ENCODE peak calls at places on chromosomes 12 and 14, in nine cellular contexts. D, R, G, U, Z, V, K, M and O are unnamed samples.

GRCh38 chr12:40054554-40055226 is 51.2 kb downstream of the SLC2A13 start:
- DNase-seq in D (peak; percentile 75), R (peak; percentile 32), G (no peak), U (peak; percentile 85), Z (no peak), V (peak; percentile 82), K (no peak), M (no peak), O (no peak)

GRCh38 chr14:91418387-91419043 is 895 bp upstream of the CCDC88C start:
- DNase-seq in D (peak; percentile 40), R (peak; percentile 75), G (peak; percentile 93), U (peak; percentile 44), Z (peak; percentile 3), V (peak; percentile 23), K (no peak), M (peak; percentile 85), O (peak; percentile 81)

GRCh38 chr12:89073027-89073398 is 279.3 kb downstream of the DUSP6 start:
- DNase-seq in D (peak; percentile 74), R (no peak), G (no peak), U (peak; percentile 91), Z (no peak), V (peak; percentile 65), K (peak; percentile 88), M (no peak), O (no peak)

GRCh38 chr14:65832431-65833253 is 420.1 kb downstream of the FUT8 start:
- DNase-seq in D (peak; percentile 10), R (no peak), G (peak; percentile 45), U (peak; percentile 19), Z (no peak), V (peak; percentile 32), K (no peak), M (no peak), O (no peak)

GRCh38 chr14:91521058-91521721 is 11.1 kb upstream of the PPP4R3A start:
- DNase-seq in D (no peak), R (no peak), G (peak; percentile 48), U (no peak), Z (no peak), V (no peak), K (no peak), M (no peak), O (no peak)

GRCh38 chr12:47561746-47562145 is 144.1 kb downstream of the RPAP3 start:
- DNase-seq in D (no peak), R (no peak), G (no peak), U (peak; percentile 13), Z (no peak), V (peak; percentile 60), K (no peak), M (no peak), O (no peak)

GRCh38 chr12:101670007-101670671 is 27.3 kb upstream of the CHPT1 start:
- DNase-seq in D (peak; percentile 15), R (no peak), G (peak; percentile 76), U (peak; percentile 66), Z (peak; percentile 20), V (peak; percentile 60), K (no peak), M (peak; percentile 46), O (peak; percentile 53)

GRCh38 chr14:92670177-92670576 is 78.2 kb downstream of the LGMN start:
- DNase-seq in D (peak; percentile 63), R (no peak), G (peak; percentile 74), U (peak; percentile 96), Z (peak; percentile 97), V (peak; percentile 97), K (no peak), M (peak; percentile 63), O (peak; percentile 73)

GRCh38 chr14:68994056-68994455 is 15.0 kb upstream of the ACTN1 start:
- DNase-seq in D (no peak), R (no peak), G (no peak), U (no peak), Z (no peak), V (no peak), K (no peak), M (no peak), O (no peak)

GRCh38 chr12:124385219-124385969 is 90.5 kb downstream of the RFLNA start:
- DNase-seq in D (peak; percentile 90), R (no peak), G (no peak), U (peak; percentile 83), Z (no peak), V (peak; percentile 78), K (no peak), M (no peak), O (no peak)

GRCh38 chr12:25130741-25131188 is 64.2 kb downstream of the DNAI7 start:
- DNase-seq in D (peak; percentile 65), R (no peak), G (peak; percentile 89), U (peak; percentile 62), Z (no peak), V (peak; percentile 57), K (no peak), M (peak; percentile 53), O (peak; percentile 42)

GRCh38 chr12:120835657-120836056 is 68.5 kb downstream of the SPPL3 start:
- DNase-seq in D (no peak), R (no peak), G (peak; percentile 62), U (no peak), Z (no peak), V (peak; percentile 22), K (no peak), M (no peak), O (peak; percentile 85)

GRCh38 chr14:100348253-100348729 is 25.2 kb downstream of the SLC25A47 start:
- DNase-seq in D (no peak), R (no peak), G (no peak), U (no peak), Z (no peak), V (no peak), K (no peak), M (no peak), O (no peak)

GRCh38 chr12:89211456-89211855 is 140.8 kb downstream of the DUSP6 start:
- DNase-seq in D (no peak), R (no peak), G (no peak), U (peak; percentile 19), Z (no peak), V (peak; percentile 47), K (no peak), M (no peak), O (no peak)

DNA sequence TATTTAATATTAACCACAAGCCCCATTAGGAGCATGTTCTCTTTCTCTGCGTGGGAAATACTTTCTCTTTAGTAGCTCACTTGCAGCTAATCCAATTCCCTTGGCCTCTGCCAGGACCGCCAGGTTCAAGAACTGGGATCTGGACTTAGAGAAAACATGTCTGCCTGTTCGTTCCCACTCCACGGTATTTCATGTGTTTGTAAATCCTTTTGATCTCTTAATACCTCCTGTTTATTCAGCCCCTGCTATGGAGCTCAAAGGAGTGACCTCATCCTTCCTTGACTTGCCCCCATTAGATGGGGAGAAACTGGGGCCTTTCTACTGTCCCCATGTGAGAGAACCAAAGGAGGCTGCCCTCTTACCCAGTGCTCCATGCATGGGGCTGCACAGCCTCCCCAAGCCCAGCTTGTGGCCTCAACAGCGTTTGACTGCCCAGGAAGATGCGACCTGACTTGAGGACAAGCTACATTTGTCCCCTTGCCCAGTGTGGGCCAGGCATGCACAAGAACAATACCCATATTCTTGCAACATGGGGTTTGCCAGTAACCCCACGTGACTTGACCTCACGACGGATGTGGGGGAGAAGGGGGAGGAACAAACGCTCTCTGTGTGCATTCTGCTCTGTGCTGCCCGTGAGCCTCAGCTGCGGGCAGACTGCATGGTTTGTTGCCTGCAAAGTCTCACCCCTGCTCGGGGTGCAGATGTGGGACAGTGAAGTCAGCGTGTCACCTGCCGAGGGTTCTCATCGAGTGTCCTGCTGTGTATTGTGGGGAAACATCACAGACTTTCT is 30.3 kb downstream of the CD9 start:
- DNase-seq in D (peak; percentile 68), R (peak; percentile 78), G (peak; percentile 63), U (no peak), Z (no peak), V (peak; percentile 78), K (no peak), M (peak; percentile 82), O (peak; percentile 97)
- H3K4me3 ChIP-seq in D (no peak overlapping the region), R (peak overlapping the region; percentile 1), G (no peak overlapping the region), U (no peak overlapping the region), Z (no peak overlapping the region), V (peak overlapping the region; percentile 21), K (no peak overlapping the region), M (no peak overlapping the region), O (peak overlapping the region; percentile 26)

GRCh38 chr12:480831-481230 is 21.1 kb downstream of the B4GALNT3 start:
- DNase-seq in D (peak; percentile 86), R (no peak), G (no peak), U (peak; percentile 31), Z (no peak), V (no peak), K (no peak), M (no peak), O (no peak)

GRCh38 chr12:482061-482460 is 22.3 kb downstream of the B4GALNT3 start:
- DNase-seq in D (no peak), R (no peak), G (no peak), U (no peak), Z (no peak), V (no peak), K (no peak), M (no peak), O (peak; percentile 29)

GRCh38 chr12:481422-481821 is 21.7 kb downstream of the B4GALNT3 start:
- DNase-seq in D (peak; percentile 75), R (no peak), G (no peak), U (peak; percentile 11), Z (no peak), V (peak; percentile 50), K (no peak), M (no peak), O (no peak)

GRCh38 chr12:475286-475685 is 15.5 kb downstream of the B4GALNT3 start:
- DNase-seq in D (no peak), R (no peak), G (no peak), U (no peak), Z (no peak), V (no peak), K (no peak), M (no peak), O (no peak)

DNA sequence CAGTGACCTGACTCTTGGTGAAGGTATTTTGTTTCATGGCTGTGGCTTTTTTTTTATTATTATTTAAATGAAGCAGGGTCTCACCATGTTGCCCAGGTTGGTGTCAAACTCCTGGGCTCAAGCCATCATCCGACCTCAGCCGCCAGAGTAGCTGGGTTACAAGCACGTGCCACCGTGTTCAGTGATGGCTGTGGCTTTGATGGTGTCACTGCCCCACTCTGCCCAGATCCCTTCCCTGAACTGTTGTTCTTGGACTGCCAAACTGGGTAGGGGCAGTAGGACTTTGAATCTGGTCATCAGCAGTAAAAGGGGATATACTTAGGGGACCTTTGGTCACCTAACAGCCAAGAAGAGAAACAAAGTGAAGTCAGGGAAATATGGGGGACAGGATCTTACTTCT is 19.4 kb downstream of the B4GALNT3 start:
- DNase-seq in D (no peak), R (no peak), G (no peak), U (no peak), Z (no peak), V (no peak), K (no peak), M (no peak), O (no peak)
- H3K4me3 ChIP-seq in D (no peak overlapping the region), R (no peak overlapping the region), G (no peak overlapping the region), U (no peak overlapping the region), Z (no peak overlapping the region), V (no peak overlapping the region), K (no peak overlapping the region), M (no peak overlapping the region), O (no peak overlapping the region)

GRCh38 chr12:114405199-114405448 is 820 bp downstream of the TBX5 start:
- DNase-seq in D (no peak), R (no peak), G (no peak), U (no peak), Z (no peak), V (no peak), K (no peak), M (no peak), O (no peak)
- H3K4me3 ChIP-seq in D (no peak overlapping the region), R (peak overlapping the region; percentile 37), G (no peak overlapping the region), U (peak overlapping the region; percentile 65), Z (peak overlapping the region; percentile 88), V (peak overlapping the region; percentile 74), K (no peak overlapping the region), M (no peak overlapping the region), O (no peak overlapping the region)

GRCh38 chr14:49017451-49017850 is 568.7 kb downstream of the RPS29 start:
- DNase-seq in D (no peak), R (no peak), G (no peak), U (no peak), Z (no peak), V (no peak), K (peak; percentile 16), M (no peak), O (no peak)

GRCh38 chr14:49019467-49020100 is 566.6 kb downstream of the RPS29 start:
- DNase-seq in D (no peak), R (no peak), G (peak; percentile 76), U (no peak), Z (no peak), V (no peak), K (no peak), M (no peak), O (no peak)
- H3K4me3 ChIP-seq in D (no peak overlapping the region), R (no peak overlapping the region), G (peak overlapping the region; percentile 12), U (no peak overlapping the region), Z (no peak overlapping the region), V (no peak overlapping the region), K (no peak overlapping the region), M (no peak overlapping the region), O (no peak overlapping the region)